ENCODE peak calls at places on chromosomes 16 and 17, in four cellular contexts. I is IMR-90, M is left lung, P is colonic mucosa. Y is an unnamed sample.

GRCh38 chr17:74433421-74434121 is 1.7 kb downstream of the GPRC5C start:
- DNase-seq in M (peak), I (no peak), P (no peak), Y (no peak)

GRCh38 chr17:50903604-50904521 is 37.7 kb upstream of the TOB1 start:
- DNase-seq in I (peak), M (no peak), P (no peak), Y (no peak)

GRCh38 chr16:9092282-9092962 is 978 bp downstream of the HAPSTR1 start:
- DNase-seq in I (no peak), M (peak), P (peak), Y (peak)

GRCh38 chr17:2071421-2072281 is 16.7 kb downstream of the HIC1 start:
- DNase-seq in P (peak), I (peak), M (no peak), Y (no peak)

GRCh38 chr16:72987480-72987901 is 60.4 kb downstream of the ZFHX3 start:
- DNase-seq in I (no peak), P (no peak), M (no peak), Y (no peak)

GRCh38 chr17:29579866-29580771 is 9.3 kb downstream of the GIT1 start:
- DNase-seq in M (peak), I (peak), P (peak), Y (peak)

GRCh38 chr17:31241116-31241515 is 55.9 kb downstream of the OMG start:
- DNase-seq in P (no peak), M (no peak), I (no peak), Y (no peak)

GRCh38 chr17:63249256-63250006 is 196.7 kb downstream of the CYB561 start:
- DNase-seq in I (peak), P (no peak), M (no peak), Y (no peak)

GRCh38 chr17:6232768-6233130 is 162.6 kb downstream of the WSCD1 start:
- DNase-seq in I (no peak), P (no peak), M (no peak), Y (no peak)

GRCh38 chr16:377419-377951 is 4.3 kb downstream of the PGAP6 start:
- DNase-seq in M (peak), P (no peak), I (no peak), Y (no peak)

GRCh38 chr16:1791256-1791942 is 2.1 kb downstream of the IGFALS start:
- DNase-seq in M (peak), I (no peak), P (peak), Y (peak)

GRCh38 chr17:65243838-65244237 is 106.7 kb downstream of the RGS9 start:
- DNase-seq in I (peak), P (no peak), M (no peak), Y (no peak)

GRCh38 chr17:73635101-73635767 is 9.0 kb downstream of the SDK2 start:
- DNase-seq in M (peak), P (no peak), I (no peak), Y (no peak)

GRCh38 chr17:39118674-39119419 is 32.6 kb downstream of the PLXDC1 start:
- DNase-seq in M (no peak), P (no peak), I (no peak), Y (no peak)

GRCh38 chr16:67163164-67163902 is 1.2 kb upstream of the HSF4 start:
- DNase-seq in I (peak), P (peak), M (no peak), Y (peak)

GRCh38 chr17:66687570-66688284 is 147.2 kb upstream of the CACNG5 start:
- DNase-seq in P (peak), M (no peak), I (no peak), Y (no peak)

GRCh38 chr17:12985431-12986285 is 32.2 kb downstream of the ELAC2 start:
- DNase-seq in P (no peak), M (no peak), I (peak), Y (peak)

GRCh38 chr17:36198831-36199465 is 2.4 kb upstream of the CCL3L1 start:
- DNase-seq in M (no peak), P (no peak), I (no peak), Y (no peak)

GRCh38 chr17:77458202-77459017 is 317.6 kb downstream of the SEC14L1 start:
- DNase-seq in I (no peak), M (peak), P (no peak), Y (no peak)

GRCh38 chr16:52741386-52741785 is 194.4 kb upstream of the TOX3 start:
- DNase-seq in I (no peak), P (no peak), M (no peak), Y (no peak)

GRCh38 chr17:43994272-43995149 is 9.9 kb upstream of the NAGS start:
- DNase-seq in I (peak), P (peak), M (peak), Y (peak)

GRCh38 chr17:77209330-77209748 is 68.6 kb downstream of the SEC14L1 start:
- DNase-seq in I (no peak), M (no peak), P (no peak), Y (no peak)

GRCh38 chr17:66255112-66255511 is 25.9 kb upstream of the APOH start:
- DNase-seq in P (peak), I (peak), M (no peak), Y (no peak)

GRCh38 chr17:50618300-50618699 is 16.4 kb upstream of the ABCC3 start:
- DNase-seq in I (peak), M (no peak), P (no peak), Y (no peak)

GRCh38 chr16:46577988-46578579 is 43.1 kb downstream of the SHCBP1 start:
- DNase-seq in I (no peak), P (no peak), M (no peak), Y (no peak)
- H3K4me3 ChIP-seq in I (no peak), P (no peak), M (no peak), Y (no peak)

DNA sequence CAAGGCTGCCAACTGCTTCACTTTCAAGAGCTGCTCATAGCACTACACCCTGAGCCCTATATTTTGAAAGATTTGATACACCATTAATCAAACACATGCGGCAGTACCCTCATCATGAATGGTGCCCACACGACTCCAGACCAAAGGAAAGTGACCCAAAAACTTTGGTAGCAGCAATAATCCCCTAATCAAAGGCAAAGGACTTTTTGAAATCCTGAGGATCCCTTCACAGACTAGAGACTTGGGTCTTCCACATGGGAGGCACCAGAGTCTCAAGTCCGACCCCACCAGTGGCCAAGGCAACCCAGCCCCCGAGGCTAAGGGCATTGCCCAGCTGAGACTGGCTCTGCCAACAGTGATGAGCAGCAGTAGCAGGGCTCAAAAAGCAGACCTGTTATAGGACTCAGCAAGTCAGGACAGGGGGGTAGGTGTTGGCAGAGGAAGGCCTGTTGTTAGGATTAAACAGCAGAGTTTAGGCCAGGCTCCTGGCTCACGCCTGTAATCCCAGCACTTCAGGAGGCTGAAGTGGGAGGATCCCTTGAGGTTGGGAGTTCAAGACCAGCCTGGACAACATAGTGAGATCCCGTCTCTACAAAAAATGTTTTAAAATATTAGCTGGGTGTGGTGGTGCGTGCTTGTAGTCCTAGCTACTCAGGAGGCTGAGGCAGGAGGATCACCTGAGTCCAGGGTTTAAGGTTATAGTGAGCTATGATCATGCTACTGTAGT is 3.2 kb downstream of the TRIM25 start:
- DNase-seq in M (no peak), I (no peak), P (no peak), Y (no peak)
- H3K4me3 ChIP-seq in M (no peak), I (no peak), P (peak), Y (no peak)

GRCh38 chr16:57799619-57800212 is 2.6 kb downstream of the KIFC3 start:
- DNase-seq in M (peak), I (no peak), P (no peak), Y (no peak)
- H3K4me3 ChIP-seq in M (no peak), I (no peak), P (no peak), Y (no peak)

GRCh38 chr16:14308357-14308723 is 237.2 kb downstream of the MRTFB start:
- DNase-seq in M (no peak), I (no peak), P (no peak), Y (no peak)
- H3K4me3 ChIP-seq in M (no peak), I (no peak), P (no peak), Y (no peak)

GRCh38 chr17:57862410-57862989 is 12.7 kb upstream of the MRPS23 start:
- DNase-seq in P (no peak), I (no peak), M (no peak), Y (no peak)
- H3K4me3 ChIP-seq in P (peak), I (no peak), M (no peak), Y (no peak)

DNA sequence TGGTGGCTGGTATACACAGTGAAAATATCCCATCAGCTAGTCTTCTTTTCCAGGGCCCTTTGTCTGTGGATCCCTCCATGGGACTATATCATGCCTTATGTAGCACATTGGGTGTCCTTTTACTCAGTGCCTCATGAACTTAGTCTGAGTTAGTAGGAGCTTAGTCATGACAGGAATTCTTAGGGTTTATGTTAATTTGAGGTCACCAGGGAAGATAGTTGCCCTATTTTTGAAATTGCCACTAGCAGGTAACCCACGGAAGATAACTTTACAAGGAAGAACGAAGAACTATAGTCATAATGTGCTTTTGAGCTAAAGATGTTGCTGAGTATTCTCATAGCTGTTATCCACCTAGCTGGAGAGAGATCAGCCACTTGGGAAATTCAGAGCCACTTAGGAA is 14.8 kb upstream of the PLK1 start:
- DNase-seq in M (no peak), P (no peak), I (no peak), Y (no peak)
- H3K4me3 ChIP-seq in M (no peak), P (no peak), I (no peak), Y (no peak)